ENCODE peak calls at places on chromosomes 11 and 22, in seven cellular contexts. M is cerebellar cortex; Z is activated naive CD4-positive, alpha-beta T cell treated with Interleukin-2 at 50 U/mL for 16 hours; Y is EL; F is naive B cell; V is non-pigmented ciliary epithelial cell; D is dermis blood vessel endothelial cell. E is an unnamed sample.

GRCh38 chr11:96863520-96863919 is 473.7 kb downstream of the JRKL start:
- DNase-seq in M (no peak), Z (no peak), Y (no peak), F (no peak), V (no peak), D (no peak), E (no peak)

GRCh38 chr11:78921517-78921916 is 346.9 kb upstream of the NARS2 start:
- DNase-seq in M (no peak), Z (no peak), Y (no peak), F (no peak), V (no peak), D (no peak), E (no peak)

GRCh38 chr11:113859665-113860064 is 15.7 kb downstream of the USP28 start:
- DNase-seq in M (no peak), Z (no peak), Y (no peak), F (no peak), V (no peak), D (no peak), E (no peak)

GRCh38 chr11:117871784-117872183 is 4.7 kb downstream of the FXYD6 start:
- DNase-seq in M (peak), Z (no peak), Y (no peak), F (no peak), V (no peak), D (no peak), E (no peak)

GRCh38 chr22:26995222-26995621 is 337.8 kb downstream of the MIAT start:
- DNase-seq in M (no peak), Z (no peak), Y (no peak), F (no peak), V (no peak), D (no peak), E (no peak)

GRCh38 chr22:44289429-44290171 is 23.2 kb downstream of the SHISAL1 start:
- DNase-seq in M (no peak), Z (no peak), Y (no peak), F (no peak), V (no peak), D (no peak), E (peak)

GRCh38 chr11:93548679-93549319 is 5.6 kb upstream of the SMCO4 start:
- DNase-seq in M (no peak), Z (no peak), Y (no peak), F (no peak), V (no peak), D (no peak), E (no peak)

GRCh38 chr11:2393111-2393868 is 7.3 kb upstream of the TSSC4 start:
- DNase-seq in M (no peak), Z (no peak), Y (no peak), F (peak), V (no peak), D (no peak), E (no peak)

GRCh38 chr11:69240332-69241074 is 53.5 kb upstream of the MYEOV start:
- DNase-seq in M (peak), Z (no peak), Y (peak), F (no peak), V (no peak), D (peak), E (peak)

GRCh38 chr11:14577835-14578529 is 57.8 kb upstream of the PSMA1 start:
- DNase-seq in M (no peak), Z (peak), Y (no peak), F (no peak), V (no peak), D (no peak), E (no peak)

GRCh38 chr22:46501701-46502100 is 35.7 kb downstream of the CELSR1 start:
- DNase-seq in M (no peak), Z (no peak), Y (peak), F (no peak), V (peak), D (peak), E (peak)

GRCh38 chr11:101439488-101439887 is 144.3 kb downstream of the TRPC6 start:
- DNase-seq in M (no peak), Z (no peak), Y (no peak), F (no peak), V (no peak), D (no peak), E (no peak)

GRCh38 chr22:28008056-28008455 is 89.0 kb upstream of the PITPNB start:
- DNase-seq in M (no peak), Z (no peak), Y (no peak), F (no peak), V (no peak), D (no peak), E (no peak)

GRCh38 chr11:66855574-66856495 is 1.0 kb upstream of the LRFN4 start:
- DNase-seq in M (peak), Z (peak), Y (peak), F (peak), V (peak), D (peak), E (peak)

GRCh38 chr11:73866586-73866996 is 10.1 kb downstream of the COA4 start:
- DNase-seq in M (peak), Z (no peak), Y (peak), F (no peak), V (peak), D (peak), E (peak)